ENCODE peak calls at places on chromosomes 1 and 21, in four cellular contexts. A is MM.1S, N is heart left ventricle, Z is ovary. O is an unnamed sample. For H3K9me3, the result is how much of the 10 kb centered on the place peaks cover.

GRCh38 chr1:27070390-27071048 is 57.9 kb upstream of the TENT5B start:
- DNase-seq in N (no peak), Z (no peak), A (peak), O (no peak)

GRCh38 chr1:233904979-233905415 is 521 bp downstream of the SLC35F3 start:
- DNase-seq in Z (no peak), A (no peak), N (no peak), O (peak)

GRCh38 chr1:30911061-30911954 is 2.8 kb upstream of the SDC3 start:
- DNase-seq in N (peak), Z (peak), A (peak), O (peak)

GRCh38 chr1:205676597-205676996 is 3.7 kb downstream of the SLC45A3 start:
- DNase-seq in N (no peak), A (no peak), Z (no peak), O (no peak)

GRCh38 chr1:16073490-16074104 is at the start of gene FAM131C:
- DNase-seq in N (no peak), Z (no peak), A (peak), O (peak)

GRCh38 chr1:107964397-107965111 is 426 bp downstream of the VAV3 start:
- DNase-seq in N (peak), A (peak), Z (no peak), O (no peak)

GRCh38 chr1:97902067-97902466 is 18.8 kb downstream of the DPYD start:
- DNase-seq in A (no peak), Z (no peak), N (no peak), O (no peak)

GRCh38 chr1:19852036-19852435 is 30.2 kb upstream of the OTUD3 start:
- DNase-seq in N (no peak), Z (no peak), A (no peak), O (no peak)

GRCh38 chr1:94418664-94419655 is 771 bp downstream of the ABCD3 start:
- DNase-seq in N (peak), Z (no peak), A (no peak), O (peak)

GRCh38 chr1:39704757-39705156 is 13.5 kb upstream of the HPCAL4 start:
- DNase-seq in N (no peak), Z (no peak), A (no peak), O (no peak)

GRCh38 chr1:11792106-11792505 is 13.7 kb downstream of the MTHFR start:
- DNase-seq in Z (peak), N (peak), A (no peak), O (no peak)

GRCh38 chr1:8285103-8285502 is 32.8 kb upstream of the SLC45A1 start:
- DNase-seq in N (no peak), A (no peak), Z (no peak), O (no peak)

GRCh38 chr1:147757015-147757990 is 3.1 kb downstream of the GJA5 start:
- DNase-seq in A (no peak), N (no peak), Z (no peak), O (no peak)

GRCh38 chr21:20031807-20032206 is 966.4 kb upstream of the NCAM2 start:
- DNase-seq in Z (no peak), N (no peak), A (no peak), O (no peak)

GRCh38 chr1:55060133-55060999 is 21.0 kb downstream of the PCSK9 start:
- DNase-seq in A (no peak), Z (no peak), N (no peak), O (no peak)

GRCh38 chr1:63746129-63746864 is 27.5 kb upstream of the ROR1 start:
- DNase-seq in A (no peak), Z (no peak), N (no peak), O (peak)

GRCh38 chr1:90162216-90162615 is 167.3 kb downstream of the ZNF326 start:
- DNase-seq in Z (no peak), N (no peak), A (no peak), O (no peak)

GRCh38 chr1:170307426-170307825 is 161.7 kb downstream of the NTMT2 start:
- DNase-seq in Z (no peak), A (no peak), N (no peak), O (peak)

GRCh38 chr1:145893306-145894055 is 7.8 kb upstream of the ANKRD35 start:
- DNase-seq in Z (no peak), A (no peak), N (no peak), O (no peak)

GRCh38 chr1:234611153-234611798 is 1.3 kb upstream of the IRF2BP2 start:
- DNase-seq in N (no peak), A (peak), Z (no peak), O (no peak)

GRCh38 chr1:212162635-212163034 is 122.6 kb upstream of the PPP2R5A start:
- DNase-seq in Z (no peak), N (peak), A (peak), O (peak)

GRCh38 chr1:29458737-29459550 is 222.6 kb downstream of the PTPRU start:
- DNase-seq in A (no peak), N (no peak), Z (no peak), O (no peak)

GRCh38 chr1:108043712-108044111 is 78.7 kb upstream of the VAV3 start:
- DNase-seq in A (no peak), Z (no peak), N (no peak), O (no peak)

GRCh38 chr21:37337831-37338230 is 28.7 kb upstream of the DYRK1A start:
- DNase-seq in A (no peak), Z (no peak), N (no peak), O (no peak)

GRCh38 chr1:201457508-201457960 is 11.5 kb downstream of the PHLDA3 start:
- DNase-seq in Z (no peak), A (no peak), N (no peak), O (no peak)

GRCh38 chr1:201454568-201454967 is 14.4 kb downstream of the PHLDA3 start:
- DNase-seq in Z (no peak), N (no peak), A (no peak), O (no peak)

GRCh38 chr1:201456499-201457309 is 12.3 kb downstream of the PHLDA3 start:
- DNase-seq in A (no peak), N (peak), Z (no peak), O (peak)

GRCh38 chr1:201452881-201453280 is 16.1 kb downstream of the PHLDA3 start:
- DNase-seq in N (no peak), A (no peak), Z (no peak), O (no peak)

GRCh38 chr1:201455098-201455497 is 13.9 kb downstream of the PHLDA3 start:
- DNase-seq in A (no peak), Z (no peak), N (no peak), O (no peak)
- H3K9me3 ChIP-seq in A (under half), Z (under half), N (under half), O (under half)

GRCh38 chr1:217136895-217137205 is 413.6 kb upstream of the ESRRG start:
- DNase-seq in A (no peak), N (no peak), Z (no peak), O (no peak)

GRCh38 chr1:217138839-217139466 is 415.7 kb upstream of the ESRRG start:
- DNase-seq in N (no peak), A (no peak), Z (no peak), O (no peak)

GRCh38 chr1:217138173-217138838 is 415.1 kb upstream of the ESRRG start:
- DNase-seq in A (no peak), Z (no peak), N (no peak), O (no peak)

GRCh38 chr1:217135987-217136894 is 413.0 kb upstream of the ESRRG start:
- DNase-seq in N (no peak), A (no peak), Z (no peak), O (no peak)

DNA sequence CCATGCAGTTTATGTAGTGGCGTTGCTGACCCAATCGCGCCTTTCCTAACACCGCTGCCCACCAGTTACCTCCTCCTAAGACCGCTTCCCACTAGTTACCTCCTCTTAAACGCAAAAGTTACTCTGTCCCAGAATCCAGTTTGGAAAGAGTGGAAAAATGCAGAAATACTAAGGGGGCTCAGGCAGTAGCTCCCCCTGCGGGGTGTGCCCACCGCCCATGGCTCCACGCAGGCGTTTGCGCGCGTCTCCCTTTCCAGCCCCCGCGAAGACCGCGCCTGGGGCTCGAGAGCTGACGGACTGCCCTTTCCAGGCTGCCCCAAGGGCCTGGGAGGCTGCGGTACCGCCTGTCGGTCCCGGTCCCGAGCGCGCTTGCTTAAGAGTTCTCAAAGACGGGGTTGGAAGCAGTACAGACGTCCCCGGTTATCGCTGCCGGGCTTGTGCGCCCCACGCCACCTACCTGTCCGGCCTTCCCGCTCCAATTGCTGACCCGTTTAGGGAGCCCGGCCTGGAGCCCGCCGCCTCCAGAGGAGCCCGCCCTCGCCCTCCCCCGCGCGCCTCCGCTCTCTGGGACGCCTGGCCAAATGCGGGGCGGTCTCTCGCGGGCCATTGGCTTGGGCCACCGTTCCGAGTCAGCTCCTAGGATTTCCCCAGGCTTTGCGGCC is 414.1 kb upstream of the ESRRG start:
- DNase-seq in N (no peak), Z (no peak), A (no peak), O (no peak)
- H3K4me3 ChIP-seq in N (no peak), Z (no peak), A (no peak), O (no peak)

GRCh38 chr1:246978281-246978680 is 29.6 kb downstream of the ZNF695 start:
- DNase-seq in N (no peak), Z (no peak), A (no peak), O (no peak)
- H3K9me3 ChIP-seq in N (under half), Z (under half), A (under half), O (under half)

DNA sequence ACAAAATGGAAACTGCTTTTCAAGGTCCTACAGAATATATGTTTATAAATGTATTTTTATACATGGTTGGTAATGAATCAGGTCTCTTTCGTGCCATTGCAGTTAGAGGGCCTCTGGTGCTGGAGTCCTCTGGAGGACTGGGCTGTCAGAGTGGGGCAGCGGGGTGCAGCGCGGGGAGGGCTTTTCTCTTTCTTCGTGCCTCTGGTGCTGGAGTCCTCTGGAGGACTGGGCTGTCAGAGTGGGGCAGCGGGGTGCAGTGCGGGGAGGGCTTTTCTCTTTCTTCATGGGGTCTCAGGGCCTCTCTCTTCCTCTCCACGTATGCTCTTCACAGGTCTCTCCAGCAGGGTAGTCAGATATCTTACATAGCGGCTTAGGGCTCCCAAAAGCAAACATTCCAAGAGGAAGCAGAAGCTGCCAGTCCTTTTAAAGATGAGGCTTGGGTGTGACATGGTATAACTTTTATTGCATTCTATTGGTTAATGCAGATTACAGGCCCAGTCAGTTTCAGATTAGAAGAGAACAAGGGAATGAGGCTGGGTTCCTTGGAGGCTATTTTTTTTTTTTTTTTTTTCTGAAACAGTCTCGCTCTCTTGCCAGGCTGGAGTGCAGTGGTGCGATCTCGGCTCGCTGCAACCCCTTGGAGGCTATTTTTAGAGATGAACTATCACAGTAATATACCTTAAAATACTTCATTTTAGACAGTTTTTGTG is 13.1 kb downstream of the SDCCAG8 start:
- DNase-seq in A (no peak), N (no peak), Z (no peak), O (no peak)
- H3K4me3 ChIP-seq in A (no peak), N (peak), Z (no peak), O (no peak)